ENCODE peak calls at places on chromosomes 11 and 22, in ten cellular contexts. One of them, this sample, is unnamed.

GRCh38 chr22:42451499-42452145 is 19.4 kb upstream of the NFAM1 start:
- DNase-seq in stimulated activated effector memory CD8-positive, alpha-beta T cell treated with anti-CD3 and anti-CD28 coated beads, Interleukin-12 subunit alpha, Interleukin-12 subunit beta, amount 100 ng/mL, for 72 hours: no peak
- DNase-seq in HuH-7.5: no peak
- DNase-seq in renal cortical epithelial cell: no peak
- DNase-seq in HTR-8/SVneo: no peak
- DNase-seq in cardiac muscle cell: no peak
- DNase-seq in tibial nerve: no peak
- DNase-seq in HFF-Myc: no peak
- DNase-seq in stimulated activated CD8-positive, alpha-beta memory T cell treated with anti-CD3 and anti-CD28 coated beads, Interleukin-15, amount 100 ng/mL, for 1 hour: no peak
- DNase-seq in NCI-H345: no peak
- DNase-seq in this sample: no peak

GRCh38 chr11:95937358-95937757 is 13.5 kb upstream of the MTMR2 start:
- DNase-seq in NCI-H345: no peak
- DNase-seq in HuH-7.5: no peak
- DNase-seq in stimulated activated CD8-positive, alpha-beta memory T cell treated with anti-CD3 and anti-CD28 coated beads, Interleukin-15, amount 100 ng/mL, for 1 hour: no peak
- DNase-seq in stimulated activated effector memory CD8-positive, alpha-beta T cell treated with anti-CD3 and anti-CD28 coated beads, Interleukin-12 subunit alpha, Interleukin-12 subunit beta, amount 100 ng/mL, for 72 hours: no peak
- DNase-seq in tibial nerve: no peak
- DNase-seq in HFF-Myc: no peak
- DNase-seq in cardiac muscle cell: peak; percentile 25
- DNase-seq in HTR-8/SVneo: no peak
- DNase-seq in renal cortical epithelial cell: no peak
- DNase-seq in this sample: no peak

GRCh38 chr11:131186629-131187075 is 183.8 kb upstream of the NTM start:
- DNase-seq in stimulated activated CD8-positive, alpha-beta memory T cell treated with anti-CD3 and anti-CD28 coated beads, Interleukin-15, amount 100 ng/mL, for 1 hour: no peak
- DNase-seq in tibial nerve: no peak
- DNase-seq in HuH-7.5: no peak
- DNase-seq in HTR-8/SVneo: no peak
- DNase-seq in renal cortical epithelial cell: no peak
- DNase-seq in cardiac muscle cell: peak; percentile 1
- DNase-seq in stimulated activated effector memory CD8-positive, alpha-beta T cell treated with anti-CD3 and anti-CD28 coated beads, Interleukin-12 subunit alpha, Interleukin-12 subunit beta, amount 100 ng/mL, for 72 hours: no peak
- DNase-seq in NCI-H345: no peak
- DNase-seq in HFF-Myc: no peak
- DNase-seq in this sample: no peak

GRCh38 chr11:130145975-130146776 is 13.4 kb upstream of the ST14 start:
- DNase-seq in HFF-Myc: no peak
- DNase-seq in HTR-8/SVneo: no peak
- DNase-seq in stimulated activated effector memory CD8-positive, alpha-beta T cell treated with anti-CD3 and anti-CD28 coated beads, Interleukin-12 subunit alpha, Interleukin-12 subunit beta, amount 100 ng/mL, for 72 hours: no peak
- DNase-seq in stimulated activated CD8-positive, alpha-beta memory T cell treated with anti-CD3 and anti-CD28 coated beads, Interleukin-15, amount 100 ng/mL, for 1 hour: no peak
- DNase-seq in tibial nerve: no peak
- DNase-seq in cardiac muscle cell: no peak
- DNase-seq in NCI-H345: no peak
- DNase-seq in HuH-7.5: peak; percentile 30
- DNase-seq in renal cortical epithelial cell: peak; percentile 68
- DNase-seq in this sample: peak; percentile 88

GRCh38 chr11:119529063-119529845 is 106.3 kb upstream of the THY1 start:
- DNase-seq in HFF-Myc: no peak
- DNase-seq in HuH-7.5: no peak
- DNase-seq in renal cortical epithelial cell: no peak
- DNase-seq in cardiac muscle cell: no peak
- DNase-seq in stimulated activated effector memory CD8-positive, alpha-beta T cell treated with anti-CD3 and anti-CD28 coated beads, Interleukin-12 subunit alpha, Interleukin-12 subunit beta, amount 100 ng/mL, for 72 hours: no peak
- DNase-seq in tibial nerve: no peak
- DNase-seq in stimulated activated CD8-positive, alpha-beta memory T cell treated with anti-CD3 and anti-CD28 coated beads, Interleukin-15, amount 100 ng/mL, for 1 hour: no peak
- DNase-seq in NCI-H345: no peak
- DNase-seq in HTR-8/SVneo: no peak
- DNase-seq in this sample: no peak

GRCh38 chr11:46127150-46127638 is 5.9 kb upstream of the PHF21A start:
- DNase-seq in tibial nerve: peak; percentile 46
- DNase-seq in cardiac muscle cell: peak; percentile 85
- DNase-seq in HTR-8/SVneo: peak; percentile 75
- DNase-seq in renal cortical epithelial cell: peak; percentile 23
- DNase-seq in stimulated activated effector memory CD8-positive, alpha-beta T cell treated with anti-CD3 and anti-CD28 coated beads, Interleukin-12 subunit alpha, Interleukin-12 subunit beta, amount 100 ng/mL, for 72 hours: peak; percentile 69
- DNase-seq in HuH-7.5: peak; percentile 82
- DNase-seq in NCI-H345: no peak
- DNase-seq in stimulated activated CD8-positive, alpha-beta memory T cell treated with anti-CD3 and anti-CD28 coated beads, Interleukin-15, amount 100 ng/mL, for 1 hour: peak; percentile 10
- DNase-seq in HFF-Myc: peak; percentile 76
- DNase-seq in this sample: peak; percentile 47

GRCh38 chr11:122977455-122978302 is 4.0 kb downstream of the BSX start:
- DNase-seq in NCI-H345: no peak
- DNase-seq in HTR-8/SVneo: no peak
- DNase-seq in HuH-7.5: no peak
- DNase-seq in stimulated activated CD8-positive, alpha-beta memory T cell treated with anti-CD3 and anti-CD28 coated beads, Interleukin-15, amount 100 ng/mL, for 1 hour: no peak
- DNase-seq in renal cortical epithelial cell: no peak
- DNase-seq in HFF-Myc: no peak
- DNase-seq in cardiac muscle cell: no peak
- DNase-seq in stimulated activated effector memory CD8-positive, alpha-beta T cell treated with anti-CD3 and anti-CD28 coated beads, Interleukin-12 subunit alpha, Interleukin-12 subunit beta, amount 100 ng/mL, for 72 hours: peak; percentile 54
- DNase-seq in tibial nerve: no peak
- DNase-seq in this sample: no peak

GRCh38 chr22:49727881-49728563 is 99.7 kb downstream of the BRD1 start:
- DNase-seq in NCI-H345: no peak
- DNase-seq in stimulated activated CD8-positive, alpha-beta memory T cell treated with anti-CD3 and anti-CD28 coated beads, Interleukin-15, amount 100 ng/mL, for 1 hour: no peak
- DNase-seq in HFF-Myc: no peak
- DNase-seq in HTR-8/SVneo: no peak
- DNase-seq in HuH-7.5: no peak
- DNase-seq in tibial nerve: no peak
- DNase-seq in renal cortical epithelial cell: no peak
- DNase-seq in stimulated activated effector memory CD8-positive, alpha-beta T cell treated with anti-CD3 and anti-CD28 coated beads, Interleukin-12 subunit alpha, Interleukin-12 subunit beta, amount 100 ng/mL, for 72 hours: peak; percentile 42
- DNase-seq in cardiac muscle cell: no peak
- DNase-seq in this sample: no peak

GRCh38 chr22:50544746-50545253 is 899 bp upstream of the KLHDC7B start:
- DNase-seq in HFF-Myc: no peak
- DNase-seq in HTR-8/SVneo: no peak
- DNase-seq in stimulated activated effector memory CD8-positive, alpha-beta T cell treated with anti-CD3 and anti-CD28 coated beads, Interleukin-12 subunit alpha, Interleukin-12 subunit beta, amount 100 ng/mL, for 72 hours: no peak
- DNase-seq in tibial nerve: no peak
- DNase-seq in HuH-7.5: no peak
- DNase-seq in renal cortical epithelial cell: no peak
- DNase-seq in stimulated activated CD8-positive, alpha-beta memory T cell treated with anti-CD3 and anti-CD28 coated beads, Interleukin-15, amount 100 ng/mL, for 1 hour: no peak
- DNase-seq in NCI-H345: no peak
- DNase-seq in cardiac muscle cell: no peak
- DNase-seq in this sample: peak; percentile 45

GRCh38 chr11:70098936-70099335 is 20.8 kb downstream of the ANO1 start:
- DNase-seq in HTR-8/SVneo: no peak
- DNase-seq in renal cortical epithelial cell: no peak
- DNase-seq in stimulated activated effector memory CD8-positive, alpha-beta T cell treated with anti-CD3 and anti-CD28 coated beads, Interleukin-12 subunit alpha, Interleukin-12 subunit beta, amount 100 ng/mL, for 72 hours: no peak
- DNase-seq in stimulated activated CD8-positive, alpha-beta memory T cell treated with anti-CD3 and anti-CD28 coated beads, Interleukin-15, amount 100 ng/mL, for 1 hour: no peak
- DNase-seq in HuH-7.5: no peak
- DNase-seq in HFF-Myc: no peak
- DNase-seq in NCI-H345: no peak
- DNase-seq in cardiac muscle cell: no peak
- DNase-seq in tibial nerve: no peak
- DNase-seq in this sample: no peak

GRCh38 chr22:36761553-36762240 is 14.2 kb downstream of the IFT27 start:
- DNase-seq in renal cortical epithelial cell: no peak
- DNase-seq in tibial nerve: no peak
- DNase-seq in HTR-8/SVneo: no peak
- DNase-seq in HuH-7.5: no peak
- DNase-seq in NCI-H345: no peak
- DNase-seq in stimulated activated CD8-positive, alpha-beta memory T cell treated with anti-CD3 and anti-CD28 coated beads, Interleukin-15, amount 100 ng/mL, for 1 hour: no peak
- DNase-seq in HFF-Myc: no peak
- DNase-seq in stimulated activated effector memory CD8-positive, alpha-beta T cell treated with anti-CD3 and anti-CD28 coated beads, Interleukin-12 subunit alpha, Interleukin-12 subunit beta, amount 100 ng/mL, for 72 hours: no peak
- DNase-seq in cardiac muscle cell: no peak
- DNase-seq in this sample: no peak

This sample was measured in transverse colon.